ENCODE peak calls at places on chromosomes 7 and 10, in nine cellular contexts. Z is left colon; C is dermis microvascular lymphatic vessel endothelial cell; L is LoVo; K is EL; F is K562; H is choroid plexus epithelial cell; O is stimulated activated CD4-positive, alpha-beta T cell treated with anti-CD3 and anti-CD28 coated beads, TNF-alpha, amount 100 ng/mL, for 1 hour; N is CD4-positive, alpha-beta T cell. I is an unnamed sample.

GRCh38 chr10:91194497-91195179 is 25.8 kb upstream of the PCGF5 start:
- DNase-seq in F (no peak), K (peak), O (no peak), L (no peak), N (no peak), H (peak), Z (no peak), C (no peak), I (no peak)

GRCh38 chr10:18340496-18341051 is 200.3 kb downstream of the CACNB2 start:
- DNase-seq in O (no peak), N (no peak), Z (no peak), H (peak), K (peak), C (no peak), L (no peak), F (peak), I (no peak)

GRCh38 chr7:155808551-155809331 is 3.5 kb downstream of the SHH start:
- DNase-seq in K (no peak), H (no peak), N (no peak), F (no peak), C (no peak), Z (peak), L (peak), O (no peak), I (no peak)

GRCh38 chr10:121535381-121535780 is 62.9 kb downstream of the FGFR2 start:
- DNase-seq in Z (no peak), H (no peak), O (no peak), F (no peak), K (no peak), L (no peak), N (no peak), C (no peak), I (no peak)

GRCh38 chr7:73992104-73992562 is 35.8 kb upstream of the ELN start:
- DNase-seq in N (no peak), Z (no peak), L (no peak), O (no peak), K (peak), F (no peak), H (peak), C (no peak), I (no peak)

GRCh38 chr7:66921918-66922486 is 977 bp downstream of the TMEM248 start:
- DNase-seq in O (no peak), H (peak), Z (peak), L (no peak), C (no peak), K (peak), N (peak), F (peak), I (no peak)

GRCh38 chr7:12719141-12719919 is 31.9 kb downstream of the ARL4A start:
- DNase-seq in F (peak), N (no peak), Z (no peak), K (peak), C (no peak), H (peak), L (no peak), O (no peak), I (no peak)

GRCh38 chr10:132449826-132450211 is 52.8 kb downstream of the PWWP2B start:
- DNase-seq in N (no peak), Z (peak), H (no peak), C (no peak), K (no peak), O (no peak), L (no peak), F (no peak), I (no peak)

GRCh38 chr10:43224321-43224720 is 42.5 kb downstream of the RASGEF1A start:
- DNase-seq in N (no peak), K (no peak), F (no peak), Z (no peak), O (no peak), L (no peak), H (no peak), C (no peak), I (no peak)

GRCh38 chr7:131521651-131522163 is 34.7 kb downstream of the PODXL start:
- DNase-seq in L (peak), F (no peak), C (no peak), H (no peak), O (no peak), N (no peak), Z (peak), K (no peak), I (no peak)

GRCh38 chr7:55873765-55874164 is 11.2 kb upstream of the SEPTIN14 start:
- DNase-seq in O (no peak), Z (no peak), C (no peak), H (no peak), N (no peak), L (no peak), F (no peak), K (no peak), I (no peak)

GRCh38 chr10:63767512-63767911 is 246.3 kb downstream of the REEP3 start:
- DNase-seq in K (peak), L (no peak), N (no peak), O (no peak), C (peak), Z (no peak), F (peak), H (no peak), I (no peak)

GRCh38 chr7:146146866-146147265 is 30.3 kb downstream of the CNTNAP2 start:
- DNase-seq in C (no peak), L (no peak), H (peak), O (no peak), F (no peak), K (peak), N (no peak), Z (no peak), I (no peak)

GRCh38 chr7:106062006-106062405 is 50.1 kb downstream of the SYPL1 start:
- DNase-seq in H (no peak), Z (no peak), L (peak), C (no peak), O (no peak), K (no peak), N (no peak), F (no peak), I (no peak)

GRCh38 chr7:4730971-4731370 is 44.5 kb upstream of the AP5Z1 start:
- DNase-seq in C (no peak), O (no peak), K (no peak), H (no peak), Z (no peak), F (no peak), L (no peak), N (no peak), I (no peak)

GRCh38 chr7:3438352-3438751 is 137.3 kb downstream of the SDK1 start:
- DNase-seq in K (no peak), H (no peak), F (no peak), N (no peak), L (no peak), O (no peak), C (no peak), Z (no peak), I (no peak)

GRCh38 chr10:124599588-124600050 is 138.0 kb downstream of the LHPP start:
- DNase-seq in O (no peak), H (no peak), L (no peak), K (no peak), C (no peak), N (no peak), F (no peak), Z (no peak), I (no peak)